ENCODE peak calls at places on chromosome 13, in seven cellular contexts. One of them, this sample, is unnamed.

GRCh38 chr13:75195479-75196111 is 286.4 kb downstream of the TBC1D4 start:
- DNase-seq in left lung: no peak
- DNase-seq in H54: no peak
- DNase-seq in ELR: no peak
- DNase-seq in activated T-cell treated with anti-CD3 and anti-CD28 coated beads for 48 hours: no peak
- DNase-seq in EL: no peak
- DNase-seq in aorta: no peak
- DNase-seq in this sample: no peak

GRCh38 chr13:28297341-28297740 is 159.0 kb downstream of the PAN3 start:
- DNase-seq in ELR: no peak
- DNase-seq in aorta: no peak
- DNase-seq in EL: no peak
- DNase-seq in H54: no peak
- DNase-seq in activated T-cell treated with anti-CD3 and anti-CD28 coated beads for 48 hours: no peak
- DNase-seq in left lung: no peak
- DNase-seq in this sample: no peak

GRCh38 chr13:19890030-19890429 is 26.6 kb upstream of the ZMYM5 start:
- DNase-seq in EL: no peak
- DNase-seq in H54: no peak
- DNase-seq in left lung: no peak
- DNase-seq in activated T-cell treated with anti-CD3 and anti-CD28 coated beads for 48 hours: no peak
- DNase-seq in aorta: no peak
- DNase-seq in ELR: no peak
- DNase-seq in this sample: no peak

GRCh38 chr13:75310005-75310580 is 171.9 kb downstream of the TBC1D4 start:
- DNase-seq in EL: no peak
- DNase-seq in ELR: no peak
- DNase-seq in H54: no peak
- DNase-seq in activated T-cell treated with anti-CD3 and anti-CD28 coated beads for 48 hours: no peak
- DNase-seq in aorta: no peak
- DNase-seq in left lung: no peak
- DNase-seq in this sample: no peak

GRCh38 chr13:26483546-26483945 is 73.9 kb upstream of the WASF3 start:
- DNase-seq in activated T-cell treated with anti-CD3 and anti-CD28 coated beads for 48 hours: no peak
- DNase-seq in ELR: no peak
- DNase-seq in left lung: no peak
- DNase-seq in H54: no peak
- DNase-seq in aorta: peak; percentile 26
- DNase-seq in EL: no peak
- DNase-seq in this sample: no peak

GRCh38 chr13:23087884-23088283 is 92.9 kb upstream of the SGCG start:
- DNase-seq in aorta: no peak
- DNase-seq in left lung: no peak
- DNase-seq in activated T-cell treated with anti-CD3 and anti-CD28 coated beads for 48 hours: peak; percentile 4
- DNase-seq in H54: no peak
- DNase-seq in ELR: peak; percentile 11
- DNase-seq in EL: peak; percentile 36
- DNase-seq in this sample: no peak

GRCh38 chr13:24511019-24511823 is 1.4 kb downstream of the PARP4 start:
- DNase-seq in left lung: no peak
- DNase-seq in ELR: peak; percentile 97
- DNase-seq in aorta: no peak
- DNase-seq in EL: peak; percentile 93
- DNase-seq in activated T-cell treated with anti-CD3 and anti-CD28 coated beads for 48 hours: peak; percentile 67
- DNase-seq in H54: peak; percentile 60
- DNase-seq in this sample: no peak

GRCh38 chr13:101779147-101779546 is 326.7 kb downstream of the ITGBL1 start:
- DNase-seq in activated T-cell treated with anti-CD3 and anti-CD28 coated beads for 48 hours: no peak
- DNase-seq in left lung: no peak
- DNase-seq in EL: no peak
- DNase-seq in ELR: no peak
- DNase-seq in H54: no peak
- DNase-seq in aorta: no peak
- DNase-seq in this sample: no peak

GRCh38 chr13:43444085-43444484 is 342.7 kb downstream of the ENOX1 start:
- DNase-seq in EL: no peak
- DNase-seq in left lung: no peak
- DNase-seq in aorta: no peak
- DNase-seq in H54: no peak
- DNase-seq in ELR: peak; percentile 4
- DNase-seq in activated T-cell treated with anti-CD3 and anti-CD28 coated beads for 48 hours: no peak
- DNase-seq in this sample: no peak

GRCh38 chr13:41588899-41589298 is 131.5 kb downstream of the RGCC start:
- DNase-seq in EL: peak; percentile 90
- DNase-seq in ELR: peak; percentile 96
- DNase-seq in activated T-cell treated with anti-CD3 and anti-CD28 coated beads for 48 hours: peak; percentile 43
- DNase-seq in left lung: no peak
- DNase-seq in aorta: no peak
- DNase-seq in H54: peak; percentile 30
- DNase-seq in this sample: no peak

GRCh38 chr13:36151591-36151990 is 20.4 kb upstream of the DCLK1 start:
- DNase-seq in H54: no peak
- DNase-seq in ELR: no peak
- DNase-seq in activated T-cell treated with anti-CD3 and anti-CD28 coated beads for 48 hours: no peak
- DNase-seq in left lung: no peak
- DNase-seq in EL: no peak
- DNase-seq in aorta: no peak
- DNase-seq in this sample: no peak

GRCh38 chr13:106568225-106569003 is 477 bp upstream of the ARGLU1 start:
- DNase-seq in EL: no peak
- DNase-seq in left lung: no peak
- DNase-seq in aorta: no peak
- DNase-seq in activated T-cell treated with anti-CD3 and anti-CD28 coated beads for 48 hours: no peak
- DNase-seq in H54: no peak
- DNase-seq in ELR: no peak
- DNase-seq in this sample: no peak

GRCh38 chr13:40352385-40352778 is 314.1 kb downstream of the FOXO1 start:
- DNase-seq in activated T-cell treated with anti-CD3 and anti-CD28 coated beads for 48 hours: no peak
- DNase-seq in H54: no peak
- DNase-seq in left lung: no peak
- DNase-seq in EL: no peak
- DNase-seq in ELR: no peak
- DNase-seq in aorta: no peak
- DNase-seq in this sample: no peak

GRCh38 chr13:105567951-105568510 is 967.4 kb downstream of the EFNB2 start:
- DNase-seq in activated T-cell treated with anti-CD3 and anti-CD28 coated beads for 48 hours: no peak
- DNase-seq in EL: no peak
- DNase-seq in ELR: no peak
- DNase-seq in aorta: no peak
- DNase-seq in H54: no peak
- DNase-seq in left lung: no peak
- DNase-seq in this sample: no peak